ENCODE peak calls at places on chromosome 3, in nine cellular contexts. One of them, this sample, is unnamed.

GRCh38 chr3:17090271-17090992 is 205.7 kb downstream of the PLCL2 start:
- DNase-seq in germinal center: no peak
- DNase-seq in Peyer's patch: no peak
- DNase-seq in stimulated activated CD8-positive, alpha-beta memory T cell treated with anti-CD3 and anti-CD28 coated beads, Interleukin-12 subunit alpha, Interleukin-12 subunit beta, amount 100 ng/mL, for 4 hours: no peak
- DNase-seq in amniotic stem cell: no peak
- DNase-seq in endothelial cell: no peak
- DNase-seq in NCI-H345: no peak
- DNase-seq in NCI-H1092 treated with DMSO at 0.1 percent for 48 hours: no peak
- DNase-seq in Kasumi-1: no peak
- DNase-seq in this sample: no peak

GRCh38 chr3:184298759-184299487 is at the start of gene PSMD2:
- DNase-seq in germinal center: peak
- DNase-seq in Peyer's patch: peak
- DNase-seq in stimulated activated CD8-positive, alpha-beta memory T cell treated with anti-CD3 and anti-CD28 coated beads, Interleukin-12 subunit alpha, Interleukin-12 subunit beta, amount 100 ng/mL, for 4 hours: peak
- DNase-seq in amniotic stem cell: peak
- DNase-seq in endothelial cell: peak
- DNase-seq in NCI-H345: peak
- DNase-seq in NCI-H1092 treated with DMSO at 0.1 percent for 48 hours: peak
- DNase-seq in Kasumi-1: peak
- DNase-seq in this sample: peak

GRCh38 chr3:4741404-4742307 is 237.6 kb upstream of the BHLHE40 start:
- DNase-seq in germinal center: no peak
- DNase-seq in Peyer's patch: no peak
- DNase-seq in stimulated activated CD8-positive, alpha-beta memory T cell treated with anti-CD3 and anti-CD28 coated beads, Interleukin-12 subunit alpha, Interleukin-12 subunit beta, amount 100 ng/mL, for 4 hours: no peak
- DNase-seq in amniotic stem cell: peak
- DNase-seq in endothelial cell: no peak
- DNase-seq in NCI-H345: no peak
- DNase-seq in NCI-H1092 treated with DMSO at 0.1 percent for 48 hours: no peak
- DNase-seq in Kasumi-1: peak
- DNase-seq in this sample: no peak

GRCh38 chr3:119643528-119643927 is 16.9 kb downstream of the POPDC2 start:
- DNase-seq in germinal center: no peak
- DNase-seq in Peyer's patch: no peak
- DNase-seq in stimulated activated CD8-positive, alpha-beta memory T cell treated with anti-CD3 and anti-CD28 coated beads, Interleukin-12 subunit alpha, Interleukin-12 subunit beta, amount 100 ng/mL, for 4 hours: no peak
- DNase-seq in amniotic stem cell: peak
- DNase-seq in endothelial cell: no peak
- DNase-seq in NCI-H345: no peak
- DNase-seq in NCI-H1092 treated with DMSO at 0.1 percent for 48 hours: no peak
- DNase-seq in Kasumi-1: no peak
- DNase-seq in this sample: no peak

GRCh38 chr3:47850062-47850802 is 47.3 kb downstream of the DHX30 start:
- DNase-seq in germinal center: no peak
- DNase-seq in Peyer's patch: no peak
- DNase-seq in stimulated activated CD8-positive, alpha-beta memory T cell treated with anti-CD3 and anti-CD28 coated beads, Interleukin-12 subunit alpha, Interleukin-12 subunit beta, amount 100 ng/mL, for 4 hours: no peak
- DNase-seq in amniotic stem cell: no peak
- DNase-seq in endothelial cell: no peak
- DNase-seq in NCI-H345: no peak
- DNase-seq in NCI-H1092 treated with DMSO at 0.1 percent for 48 hours: no peak
- DNase-seq in Kasumi-1: peak
- DNase-seq in this sample: peak

GRCh38 chr3:13874891-13875290 is 5.0 kb downstream of the WNT7A start:
- DNase-seq in germinal center: no peak
- DNase-seq in Peyer's patch: no peak
- DNase-seq in stimulated activated CD8-positive, alpha-beta memory T cell treated with anti-CD3 and anti-CD28 coated beads, Interleukin-12 subunit alpha, Interleukin-12 subunit beta, amount 100 ng/mL, for 4 hours: no peak
- DNase-seq in amniotic stem cell: no peak
- DNase-seq in endothelial cell: no peak
- DNase-seq in NCI-H345: no peak
- DNase-seq in NCI-H1092 treated with DMSO at 0.1 percent for 48 hours: peak
- DNase-seq in Kasumi-1: no peak
- DNase-seq in this sample: no peak

GRCh38 chr3:175336406-175337133 is 477.4 kb downstream of the NAALADL2 start:
- DNase-seq in germinal center: no peak
- DNase-seq in Peyer's patch: no peak
- DNase-seq in stimulated activated CD8-positive, alpha-beta memory T cell treated with anti-CD3 and anti-CD28 coated beads, Interleukin-12 subunit alpha, Interleukin-12 subunit beta, amount 100 ng/mL, for 4 hours: no peak
- DNase-seq in amniotic stem cell: no peak
- DNase-seq in endothelial cell: no peak
- DNase-seq in NCI-H345: peak
- DNase-seq in NCI-H1092 treated with DMSO at 0.1 percent for 48 hours: no peak
- DNase-seq in Kasumi-1: no peak
- DNase-seq in this sample: no peak

GRCh38 chr3:82802501-82802900 is 1041.1 kb upstream of the GBE1 start:
- DNase-seq in germinal center: no peak
- DNase-seq in Peyer's patch: no peak
- DNase-seq in stimulated activated CD8-positive, alpha-beta memory T cell treated with anti-CD3 and anti-CD28 coated beads, Interleukin-12 subunit alpha, Interleukin-12 subunit beta, amount 100 ng/mL, for 4 hours: no peak
- DNase-seq in amniotic stem cell: no peak
- DNase-seq in endothelial cell: no peak
- DNase-seq in NCI-H345: no peak
- DNase-seq in NCI-H1092 treated with DMSO at 0.1 percent for 48 hours: no peak
- DNase-seq in Kasumi-1: no peak
- DNase-seq in this sample: no peak

GRCh38 chr3:145145461-145145860 is 1015.5 kb downstream of the PLOD2 start:
- DNase-seq in germinal center: no peak
- DNase-seq in Peyer's patch: no peak
- DNase-seq in stimulated activated CD8-positive, alpha-beta memory T cell treated with anti-CD3 and anti-CD28 coated beads, Interleukin-12 subunit alpha, Interleukin-12 subunit beta, amount 100 ng/mL, for 4 hours: no peak
- DNase-seq in amniotic stem cell: no peak
- DNase-seq in endothelial cell: no peak
- DNase-seq in NCI-H345: no peak
- DNase-seq in NCI-H1092 treated with DMSO at 0.1 percent for 48 hours: no peak
- DNase-seq in Kasumi-1: no peak
- DNase-seq in this sample: no peak

GRCh38 chr3:58536501-58537411 is at the start of gene ACOX2:
- DNase-seq in germinal center: no peak
- DNase-seq in Peyer's patch: no peak
- DNase-seq in stimulated activated CD8-positive, alpha-beta memory T cell treated with anti-CD3 and anti-CD28 coated beads, Interleukin-12 subunit alpha, Interleukin-12 subunit beta, amount 100 ng/mL, for 4 hours: no peak
- DNase-seq in amniotic stem cell: no peak
- DNase-seq in endothelial cell: no peak
- DNase-seq in NCI-H345: no peak
- DNase-seq in NCI-H1092 treated with DMSO at 0.1 percent for 48 hours: no peak
- DNase-seq in Kasumi-1: no peak
- DNase-seq in this sample: no peak

GRCh38 chr3:44995142-44995770 is 19.2 kb downstream of the EXOSC7 start:
- DNase-seq in germinal center: no peak
- DNase-seq in Peyer's patch: no peak
- DNase-seq in stimulated activated CD8-positive, alpha-beta memory T cell treated with anti-CD3 and anti-CD28 coated beads, Interleukin-12 subunit alpha, Interleukin-12 subunit beta, amount 100 ng/mL, for 4 hours: no peak
- DNase-seq in amniotic stem cell: no peak
- DNase-seq in endothelial cell: no peak
- DNase-seq in NCI-H345: peak
- DNase-seq in NCI-H1092 treated with DMSO at 0.1 percent for 48 hours: peak
- DNase-seq in Kasumi-1: no peak
- DNase-seq in this sample: no peak

GRCh38 chr3:153284282-153284938 is 122.4 kb downstream of the RAP2B start:
- DNase-seq in germinal center: no peak
- DNase-seq in Peyer's patch: no peak
- DNase-seq in stimulated activated CD8-positive, alpha-beta memory T cell treated with anti-CD3 and anti-CD28 coated beads, Interleukin-12 subunit alpha, Interleukin-12 subunit beta, amount 100 ng/mL, for 4 hours: peak
- DNase-seq in amniotic stem cell: peak
- DNase-seq in endothelial cell: no peak
- DNase-seq in NCI-H345: no peak
- DNase-seq in NCI-H1092 treated with DMSO at 0.1 percent for 48 hours: no peak
- DNase-seq in Kasumi-1: peak
- DNase-seq in this sample: no peak

GRCh38 chr3:154273381-154273780 is 50.9 kb downstream of the DHX36 start:
- DNase-seq in germinal center: no peak
- DNase-seq in Peyer's patch: no peak
- DNase-seq in stimulated activated CD8-positive, alpha-beta memory T cell treated with anti-CD3 and anti-CD28 coated beads, Interleukin-12 subunit alpha, Interleukin-12 subunit beta, amount 100 ng/mL, for 4 hours: no peak
- DNase-seq in amniotic stem cell: no peak
- DNase-seq in endothelial cell: no peak
- DNase-seq in NCI-H345: no peak
- DNase-seq in NCI-H1092 treated with DMSO at 0.1 percent for 48 hours: no peak
- DNase-seq in Kasumi-1: no peak
- DNase-seq in this sample: no peak

GRCh38 chr3:125120370-125121122 is 64.7 kb upstream of the HEG1 start:
- DNase-seq in germinal center: no peak
- DNase-seq in Peyer's patch: no peak
- DNase-seq in stimulated activated CD8-positive, alpha-beta memory T cell treated with anti-CD3 and anti-CD28 coated beads, Interleukin-12 subunit alpha, Interleukin-12 subunit beta, amount 100 ng/mL, for 4 hours: no peak
- DNase-seq in amniotic stem cell: no peak
- DNase-seq in endothelial cell: peak
- DNase-seq in NCI-H345: peak
- DNase-seq in NCI-H1092 treated with DMSO at 0.1 percent for 48 hours: no peak
- DNase-seq in Kasumi-1: no peak
- DNase-seq in this sample: no peak

GRCh38 chr3:133717424-133717823 is 28.8 kb upstream of the TF start:
- DNase-seq in germinal center: no peak
- DNase-seq in Peyer's patch: no peak
- DNase-seq in stimulated activated CD8-positive, alpha-beta memory T cell treated with anti-CD3 and anti-CD28 coated beads, Interleukin-12 subunit alpha, Interleukin-12 subunit beta, amount 100 ng/mL, for 4 hours: no peak
- DNase-seq in amniotic stem cell: no peak
- DNase-seq in endothelial cell: no peak
- DNase-seq in NCI-H345: peak
- DNase-seq in NCI-H1092 treated with DMSO at 0.1 percent for 48 hours: no peak
- DNase-seq in Kasumi-1: no peak
- DNase-seq in this sample: no peak

GRCh38 chr3:194318511-194319161 is 32.5 kb downstream of the CPN2 start:
- DNase-seq in germinal center: no peak
- DNase-seq in Peyer's patch: no peak
- DNase-seq in stimulated activated CD8-positive, alpha-beta memory T cell treated with anti-CD3 and anti-CD28 coated beads, Interleukin-12 subunit alpha, Interleukin-12 subunit beta, amount 100 ng/mL, for 4 hours: no peak
- DNase-seq in amniotic stem cell: no peak
- DNase-seq in endothelial cell: no peak
- DNase-seq in NCI-H345: no peak
- DNase-seq in NCI-H1092 treated with DMSO at 0.1 percent for 48 hours: no peak
- DNase-seq in Kasumi-1: no peak
- DNase-seq in this sample: no peak

GRCh38 chr3:179446501-179446900 is 4.8 kb downstream of the GNB4 start:
- DNase-seq in germinal center: no peak
- DNase-seq in Peyer's patch: no peak
- DNase-seq in stimulated activated CD8-positive, alpha-beta memory T cell treated with anti-CD3 and anti-CD28 coated beads, Interleukin-12 subunit alpha, Interleukin-12 subunit beta, amount 100 ng/mL, for 4 hours: no peak
- DNase-seq in amniotic stem cell: no peak
- DNase-seq in endothelial cell: peak
- DNase-seq in NCI-H345: peak
- DNase-seq in NCI-H1092 treated with DMSO at 0.1 percent for 48 hours: no peak
- DNase-seq in Kasumi-1: peak
- DNase-seq in this sample: no peak

GRCh38 chr3:156772588-156773206 is 53.5 kb upstream of the LEKR1 start:
- DNase-seq in germinal center: no peak
- DNase-seq in Peyer's patch: no peak
- DNase-seq in stimulated activated CD8-positive, alpha-beta memory T cell treated with anti-CD3 and anti-CD28 coated beads, Interleukin-12 subunit alpha, Interleukin-12 subunit beta, amount 100 ng/mL, for 4 hours: no peak
- DNase-seq in amniotic stem cell: no peak
- DNase-seq in endothelial cell: no peak
- DNase-seq in NCI-H345: no peak
- DNase-seq in NCI-H1092 treated with DMSO at 0.1 percent for 48 hours: peak
- DNase-seq in Kasumi-1: no peak
- DNase-seq in this sample: no peak

GRCh38 chr3:5160926-5161858 is 26.3 kb upstream of the EDEM1 start:
- DNase-seq in germinal center: no peak
- DNase-seq in Peyer's patch: no peak
- DNase-seq in stimulated activated CD8-positive, alpha-beta memory T cell treated with anti-CD3 and anti-CD28 coated beads, Interleukin-12 subunit alpha, Interleukin-12 subunit beta, amount 100 ng/mL, for 4 hours: no peak
- DNase-seq in amniotic stem cell: no peak
- DNase-seq in endothelial cell: no peak
- DNase-seq in NCI-H345: peak
- DNase-seq in NCI-H1092 treated with DMSO at 0.1 percent for 48 hours: no peak
- DNase-seq in Kasumi-1: no peak
- DNase-seq in this sample: no peak

GRCh38 chr3:7144696-7145308 is 283.9 kb downstream of the GRM7 start:
- DNase-seq in germinal center: no peak
- DNase-seq in Peyer's patch: no peak
- DNase-seq in stimulated activated CD8-positive, alpha-beta memory T cell treated with anti-CD3 and anti-CD28 coated beads, Interleukin-12 subunit alpha, Interleukin-12 subunit beta, amount 100 ng/mL, for 4 hours: no peak
- DNase-seq in amniotic stem cell: no peak
- DNase-seq in endothelial cell: peak
- DNase-seq in NCI-H345: no peak
- DNase-seq in NCI-H1092 treated with DMSO at 0.1 percent for 48 hours: no peak
- DNase-seq in Kasumi-1: peak
- DNase-seq in this sample: no peak

GRCh38 chr3:80550154-80550553 is 782.4 kb upstream of the ROBO1 start:
- DNase-seq in germinal center: no peak
- DNase-seq in Peyer's patch: no peak
- DNase-seq in stimulated activated CD8-positive, alpha-beta memory T cell treated with anti-CD3 and anti-CD28 coated beads, Interleukin-12 subunit alpha, Interleukin-12 subunit beta, amount 100 ng/mL, for 4 hours: no peak
- DNase-seq in amniotic stem cell: no peak
- DNase-seq in endothelial cell: no peak
- DNase-seq in NCI-H345: no peak
- DNase-seq in NCI-H1092 treated with DMSO at 0.1 percent for 48 hours: no peak
- DNase-seq in Kasumi-1: no peak
- DNase-seq in this sample: no peak

GRCh38 chr3:31193871-31194270 is 299.4 kb upstream of the GADL1 start:
- DNase-seq in germinal center: no peak
- DNase-seq in Peyer's patch: no peak
- DNase-seq in stimulated activated CD8-positive, alpha-beta memory T cell treated with anti-CD3 and anti-CD28 coated beads, Interleukin-12 subunit alpha, Interleukin-12 subunit beta, amount 100 ng/mL, for 4 hours: no peak
- DNase-seq in amniotic stem cell: no peak
- DNase-seq in endothelial cell: no peak
- DNase-seq in NCI-H345: no peak
- DNase-seq in NCI-H1092 treated with DMSO at 0.1 percent for 48 hours: no peak
- DNase-seq in Kasumi-1: no peak
- DNase-seq in this sample: no peak

GRCh38 chr3:775178-775885 is 317.5 kb upstream of the CNTN6 start:
- DNase-seq in germinal center: no peak
- DNase-seq in Peyer's patch: no peak
- DNase-seq in stimulated activated CD8-positive, alpha-beta memory T cell treated with anti-CD3 and anti-CD28 coated beads, Interleukin-12 subunit alpha, Interleukin-12 subunit beta, amount 100 ng/mL, for 4 hours: no peak
- DNase-seq in amniotic stem cell: no peak
- DNase-seq in endothelial cell: no peak
- DNase-seq in NCI-H345: no peak
- DNase-seq in NCI-H1092 treated with DMSO at 0.1 percent for 48 hours: no peak
- DNase-seq in Kasumi-1: no peak
- DNase-seq in this sample: no peak

GRCh38 chr3:117735481-117736101 is 1026.0 kb downstream of the TUSC7 start:
- DNase-seq in germinal center: no peak
- DNase-seq in Peyer's patch: no peak
- DNase-seq in stimulated activated CD8-positive, alpha-beta memory T cell treated with anti-CD3 and anti-CD28 coated beads, Interleukin-12 subunit alpha, Interleukin-12 subunit beta, amount 100 ng/mL, for 4 hours: no peak
- DNase-seq in amniotic stem cell: peak
- DNase-seq in endothelial cell: no peak
- DNase-seq in NCI-H345: no peak
- DNase-seq in NCI-H1092 treated with DMSO at 0.1 percent for 48 hours: no peak
- DNase-seq in Kasumi-1: no peak
- DNase-seq in this sample: no peak

GRCh38 chr3:151168269-151169094 is 34.5 kb downstream of the GPR171 start:
- DNase-seq in germinal center: peak
- DNase-seq in Peyer's patch: peak
- DNase-seq in stimulated activated CD8-positive, alpha-beta memory T cell treated with anti-CD3 and anti-CD28 coated beads, Interleukin-12 subunit alpha, Interleukin-12 subunit beta, amount 100 ng/mL, for 4 hours: peak
- DNase-seq in amniotic stem cell: peak
- DNase-seq in endothelial cell: peak
- DNase-seq in NCI-H345: peak
- DNase-seq in NCI-H1092 treated with DMSO at 0.1 percent for 48 hours: peak
- DNase-seq in Kasumi-1: peak
- DNase-seq in this sample: peak

GRCh38 chr3:3907023-3907422 is 107.8 kb downstream of the LRRN1 start:
- DNase-seq in germinal center: no peak
- DNase-seq in Peyer's patch: no peak
- DNase-seq in stimulated activated CD8-positive, alpha-beta memory T cell treated with anti-CD3 and anti-CD28 coated beads, Interleukin-12 subunit alpha, Interleukin-12 subunit beta, amount 100 ng/mL, for 4 hours: no peak
- DNase-seq in amniotic stem cell: no peak
- DNase-seq in endothelial cell: no peak
- DNase-seq in NCI-H345: no peak
- DNase-seq in NCI-H1092 treated with DMSO at 0.1 percent for 48 hours: no peak
- DNase-seq in Kasumi-1: no peak
- DNase-seq in this sample: no peak

GRCh38 chr3:194339836-194340235 is 11.3 kb downstream of the CPN2 start:
- DNase-seq in germinal center: no peak
- DNase-seq in Peyer's patch: no peak
- DNase-seq in stimulated activated CD8-positive, alpha-beta memory T cell treated with anti-CD3 and anti-CD28 coated beads, Interleukin-12 subunit alpha, Interleukin-12 subunit beta, amount 100 ng/mL, for 4 hours: no peak
- DNase-seq in amniotic stem cell: no peak
- DNase-seq in endothelial cell: no peak
- DNase-seq in NCI-H345: no peak
- DNase-seq in NCI-H1092 treated with DMSO at 0.1 percent for 48 hours: no peak
- DNase-seq in Kasumi-1: no peak
- DNase-seq in this sample: no peak

GRCh38 chr3:182451871-182452270 is 341.4 kb upstream of the ATP11B start:
- DNase-seq in germinal center: no peak
- DNase-seq in Peyer's patch: no peak
- DNase-seq in stimulated activated CD8-positive, alpha-beta memory T cell treated with anti-CD3 and anti-CD28 coated beads, Interleukin-12 subunit alpha, Interleukin-12 subunit beta, amount 100 ng/mL, for 4 hours: no peak
- DNase-seq in amniotic stem cell: no peak
- DNase-seq in endothelial cell: no peak
- DNase-seq in NCI-H345: no peak
- DNase-seq in NCI-H1092 treated with DMSO at 0.1 percent for 48 hours: no peak
- DNase-seq in Kasumi-1: no peak
- DNase-seq in this sample: no peak

GRCh38 chr3:48130321-48130881 is 57.8 kb downstream of the CDC25A start:
- DNase-seq in germinal center: no peak
- DNase-seq in Peyer's patch: no peak
- DNase-seq in stimulated activated CD8-positive, alpha-beta memory T cell treated with anti-CD3 and anti-CD28 coated beads, Interleukin-12 subunit alpha, Interleukin-12 subunit beta, amount 100 ng/mL, for 4 hours: no peak
- DNase-seq in amniotic stem cell: no peak
- DNase-seq in endothelial cell: no peak
- DNase-seq in NCI-H345: no peak
- DNase-seq in NCI-H1092 treated with DMSO at 0.1 percent for 48 hours: no peak
- DNase-seq in Kasumi-1: no peak
- DNase-seq in this sample: peak

GRCh38 chr3:185797108-185797881 is 27.5 kb downstream of the IGF2BP2 start:
- DNase-seq in germinal center: no peak
- DNase-seq in Peyer's patch: no peak
- DNase-seq in stimulated activated CD8-positive, alpha-beta memory T cell treated with anti-CD3 and anti-CD28 coated beads, Interleukin-12 subunit alpha, Interleukin-12 subunit beta, amount 100 ng/mL, for 4 hours: no peak
- DNase-seq in amniotic stem cell: no peak
- DNase-seq in endothelial cell: no peak
- DNase-seq in NCI-H345: no peak
- DNase-seq in NCI-H1092 treated with DMSO at 0.1 percent for 48 hours: no peak
- DNase-seq in Kasumi-1: no peak
- DNase-seq in this sample: no peak

GRCh38 chr3:193805448-193805847 is 212.4 kb downstream of the OPA1 start:
- DNase-seq in germinal center: no peak
- DNase-seq in Peyer's patch: no peak
- DNase-seq in stimulated activated CD8-positive, alpha-beta memory T cell treated with anti-CD3 and anti-CD28 coated beads, Interleukin-12 subunit alpha, Interleukin-12 subunit beta, amount 100 ng/mL, for 4 hours: no peak
- DNase-seq in amniotic stem cell: no peak
- DNase-seq in endothelial cell: no peak
- DNase-seq in NCI-H345: peak
- DNase-seq in NCI-H1092 treated with DMSO at 0.1 percent for 48 hours: peak
- DNase-seq in Kasumi-1: no peak
- DNase-seq in this sample: no peak

This sample was measured in spleen.